ENCODE peak calls at places on chromosomes 5 and 9, in nine cellular contexts. I, R, B, C, M, Y, T, P and E are unnamed samples.
A peak's percentile ranks its signal among the peaks of the same experiment; 100 is the strongest.

GRCh38 chr5:131996210-131997025 is 15.0 kb downstream of the ACSL6 start:
- DNase-seq in R (no peak), Y (no peak), B (no peak), C (no peak), I (no peak), P (no peak), M (peak; percentile 90), T (no peak), E (peak; percentile 85)

GRCh38 chr9:120730661-120731514 is 16.6 kb upstream of the MEGF9 start:
- DNase-seq in M (no peak), I (no peak), C (peak; percentile 92), T (no peak), Y (no peak), R (peak; percentile 79), B (no peak), P (no peak), E (no peak)

GRCh38 chr9:38713426-38713825 is 6.5 kb downstream of the FAM240B start:
- DNase-seq in B (no peak), T (no peak), R (peak; percentile 82), P (no peak), Y (no peak), M (peak; percentile 10), C (peak; percentile 64), I (no peak), E (no peak)

GRCh38 chr5:107655836-107656235 is 14.9 kb downstream of the EFNA5 start:
- DNase-seq in P (no peak), Y (no peak), I (no peak), C (no peak), R (no peak), T (no peak), M (no peak), B (no peak), E (no peak)

GRCh38 chr5:84265739-84266464 is 118.8 kb downstream of the EDIL3 start:
- DNase-seq in T (no peak), P (no peak), M (no peak), R (no peak), C (no peak), B (no peak), Y (no peak), I (no peak), E (no peak)

GRCh38 chr5:56950626-56951130 is 1.2 kb downstream of the MIER3 start:
- DNase-seq in C (peak; percentile 90), R (peak; percentile 71), Y (peak; percentile 53), B (peak; percentile 38), P (peak; percentile 55), I (peak; percentile 33), M (peak; percentile 74), T (peak; percentile 44), E (peak; percentile 80)

GRCh38 chr9:98777618-98778017 is 18.7 kb downstream of the ANKS6 start:
- DNase-seq in T (no peak), B (no peak), M (no peak), Y (no peak), I (no peak), P (no peak), C (no peak), R (no peak), E (no peak)

GRCh38 chr5:178058321-178059012 is 54.9 kb upstream of the N4BP3 start:
- DNase-seq in M (no peak), Y (no peak), I (no peak), P (no peak), B (no peak), R (no peak), C (no peak), T (no peak), E (no peak)

GRCh38 chr5:72141440-72142271 is 34.4 kb downstream of the MAP1B start:
- DNase-seq in I (no peak), B (no peak), R (peak; percentile 84), C (peak; percentile 95), T (no peak), P (no peak), Y (no peak), M (no peak), E (no peak)

GRCh38 chr5:141864371-141865370 is 13.5 kb downstream of the PCDH1 start:
- DNase-seq in I (no peak), B (no peak), R (no peak), M (no peak), P (no peak), C (no peak), T (no peak), Y (no peak), E (no peak)